ENCODE peak calls at places on chromosomes 16 and 17, in eight cellular contexts. One of them, this sample, is unnamed.

GRCh38 chr16:54928421-54929089 is 2.1 kb upstream of the IRX5 start:
- DNase-seq in psoas muscle: peak; percentile 85
- DNase-seq in fibroblast of lung: no peak
- DNase-seq in transverse colon: no peak
- DNase-seq in hepatocyte: peak; percentile 77
- DNase-seq in astrocyte of the spinal cord: peak; percentile 20
- DNase-seq in CD8-positive, alpha-beta T cell: no peak
- DNase-seq in tibial artery: peak; percentile 69
- DNase-seq in this sample: no peak

GRCh38 chr17:44044092-44044491 is 22.4 kb downstream of the LSM12 start:
- DNase-seq in fibroblast of lung: peak; percentile 51
- DNase-seq in astrocyte of the spinal cord: no peak
- DNase-seq in hepatocyte: no peak
- DNase-seq in psoas muscle: no peak
- DNase-seq in CD8-positive, alpha-beta T cell: no peak
- DNase-seq in tibial artery: no peak
- DNase-seq in transverse colon: no peak
- DNase-seq in this sample: peak; percentile 47

GRCh38 chr17:66727634-66728570 is 107.0 kb upstream of the CACNG5 start:
- DNase-seq in astrocyte of the spinal cord: peak; percentile 52
- DNase-seq in psoas muscle: peak; percentile 72
- DNase-seq in tibial artery: peak; percentile 28
- DNase-seq in hepatocyte: peak; percentile 78
- DNase-seq in fibroblast of lung: peak; percentile 50
- DNase-seq in CD8-positive, alpha-beta T cell: peak; percentile 10
- DNase-seq in transverse colon: peak; percentile 57
- DNase-seq in this sample: peak; percentile 54

GRCh38 chr16:5790512-5790911 is 692.9 kb upstream of the EEF2KMT start:
- DNase-seq in transverse colon: no peak
- DNase-seq in astrocyte of the spinal cord: no peak
- DNase-seq in fibroblast of lung: no peak
- DNase-seq in tibial artery: no peak
- DNase-seq in CD8-positive, alpha-beta T cell: no peak
- DNase-seq in hepatocyte: no peak
- DNase-seq in psoas muscle: no peak
- DNase-seq in this sample: no peak

GRCh38 chr16:58608601-58609136 is 21.0 kb downstream of the CNOT1 start:
- DNase-seq in transverse colon: no peak
- DNase-seq in psoas muscle: no peak
- DNase-seq in CD8-positive, alpha-beta T cell: no peak
- DNase-seq in tibial artery: no peak
- DNase-seq in hepatocyte: no peak
- DNase-seq in fibroblast of lung: no peak
- DNase-seq in astrocyte of the spinal cord: no peak
- DNase-seq in this sample: no peak

GRCh38 chr17:34389343-34389742 is 26.3 kb upstream of the CCL1 start:
- DNase-seq in astrocyte of the spinal cord: no peak
- DNase-seq in transverse colon: peak; percentile 19
- DNase-seq in tibial artery: no peak
- DNase-seq in fibroblast of lung: no peak
- DNase-seq in hepatocyte: no peak
- DNase-seq in psoas muscle: no peak
- DNase-seq in CD8-positive, alpha-beta T cell: no peak
- DNase-seq in this sample: no peak

GRCh38 chr17:42484304-42484703 is 25.6 kb downstream of the ATP6V0A1 start:
- DNase-seq in transverse colon: peak; percentile 41
- DNase-seq in CD8-positive, alpha-beta T cell: peak; percentile 37
- DNase-seq in tibial artery: no peak
- DNase-seq in astrocyte of the spinal cord: no peak
- DNase-seq in fibroblast of lung: no peak
- DNase-seq in hepatocyte: no peak
- DNase-seq in psoas muscle: no peak
- DNase-seq in this sample: no peak

GRCh38 chr16:81483064-81483969 is 38.7 kb downstream of the CMIP start:
- DNase-seq in CD8-positive, alpha-beta T cell: no peak
- DNase-seq in tibial artery: no peak
- DNase-seq in transverse colon: no peak
- DNase-seq in hepatocyte: no peak
- DNase-seq in psoas muscle: peak; percentile 30
- DNase-seq in fibroblast of lung: peak; percentile 66
- DNase-seq in astrocyte of the spinal cord: no peak
- DNase-seq in this sample: no peak

GRCh38 chr17:80855968-80856862 is 135.4 kb upstream of the CHMP6 start:
- DNase-seq in hepatocyte: peak; percentile 73
- DNase-seq in astrocyte of the spinal cord: peak; percentile 97
- DNase-seq in fibroblast of lung: peak; percentile 97
- DNase-seq in CD8-positive, alpha-beta T cell: peak; percentile 58
- DNase-seq in psoas muscle: peak; percentile 91
- DNase-seq in tibial artery: peak; percentile 64
- DNase-seq in transverse colon: peak; percentile 46
- DNase-seq in this sample: peak; percentile 98

GRCh38 chr16:72985148-72985882 is 62.6 kb downstream of the ZFHX3 start:
- DNase-seq in CD8-positive, alpha-beta T cell: no peak
- DNase-seq in fibroblast of lung: peak; percentile 81
- DNase-seq in tibial artery: peak; percentile 90
- DNase-seq in transverse colon: no peak
- DNase-seq in hepatocyte: no peak
- DNase-seq in psoas muscle: peak; percentile 91
- DNase-seq in astrocyte of the spinal cord: peak; percentile 68
- DNase-seq in this sample: no peak

GRCh38 chr17:63693411-63694113 is 6.4 kb downstream of the LIMD2 start:
- DNase-seq in fibroblast of lung: no peak
- DNase-seq in psoas muscle: no peak
- DNase-seq in astrocyte of the spinal cord: no peak
- DNase-seq in hepatocyte: no peak
- DNase-seq in tibial artery: no peak
- DNase-seq in CD8-positive, alpha-beta T cell: no peak
- DNase-seq in transverse colon: no peak
- DNase-seq in this sample: no peak

GRCh38 chr16:11796227-11797165 is 562 bp downstream of the ZC3H7A start:
- DNase-seq in psoas muscle: peak; percentile 79
- DNase-seq in tibial artery: peak; percentile 73
- DNase-seq in CD8-positive, alpha-beta T cell: no peak
- DNase-seq in hepatocyte: peak; percentile 77
- DNase-seq in transverse colon: peak; percentile 68
- DNase-seq in fibroblast of lung: peak; percentile 60
- DNase-seq in astrocyte of the spinal cord: peak; percentile 47
- DNase-seq in this sample: no peak

GRCh38 chr17:49545007-49545660 is 30.5 kb upstream of the NXPH3 start:
- DNase-seq in transverse colon: no peak
- DNase-seq in tibial artery: no peak
- DNase-seq in hepatocyte: no peak
- DNase-seq in CD8-positive, alpha-beta T cell: no peak
- DNase-seq in fibroblast of lung: no peak
- DNase-seq in psoas muscle: no peak
- DNase-seq in astrocyte of the spinal cord: no peak
- DNase-seq in this sample: no peak

GRCh38 chr17:76414334-76415295 is 30.2 kb downstream of the SPHK1 start:
- DNase-seq in psoas muscle: peak; percentile 75
- DNase-seq in hepatocyte: peak; percentile 66
- DNase-seq in CD8-positive, alpha-beta T cell: no peak
- DNase-seq in transverse colon: peak; percentile 20
- DNase-seq in fibroblast of lung: peak; percentile 62
- DNase-seq in tibial artery: peak; percentile 48
- DNase-seq in astrocyte of the spinal cord: peak; percentile 46
- DNase-seq in this sample: no peak

GRCh38 chr16:27245276-27246231 is 23.0 kb downstream of the NSMCE1 start:
- DNase-seq in CD8-positive, alpha-beta T cell: no peak
- DNase-seq in astrocyte of the spinal cord: peak; percentile 81
- DNase-seq in hepatocyte: no peak
- DNase-seq in transverse colon: no peak
- DNase-seq in tibial artery: peak; percentile 71
- DNase-seq in fibroblast of lung: peak; percentile 96
- DNase-seq in psoas muscle: peak; percentile 82
- DNase-seq in this sample: peak; percentile 96

GRCh38 chr17:74206332-74206818 is 2.9 kb downstream of the RPL38 start:
- DNase-seq in transverse colon: no peak
- DNase-seq in tibial artery: no peak
- DNase-seq in fibroblast of lung: no peak
- DNase-seq in hepatocyte: no peak
- DNase-seq in psoas muscle: no peak
- DNase-seq in astrocyte of the spinal cord: no peak
- DNase-seq in CD8-positive, alpha-beta T cell: no peak
- DNase-seq in this sample: no peak

DNA sequence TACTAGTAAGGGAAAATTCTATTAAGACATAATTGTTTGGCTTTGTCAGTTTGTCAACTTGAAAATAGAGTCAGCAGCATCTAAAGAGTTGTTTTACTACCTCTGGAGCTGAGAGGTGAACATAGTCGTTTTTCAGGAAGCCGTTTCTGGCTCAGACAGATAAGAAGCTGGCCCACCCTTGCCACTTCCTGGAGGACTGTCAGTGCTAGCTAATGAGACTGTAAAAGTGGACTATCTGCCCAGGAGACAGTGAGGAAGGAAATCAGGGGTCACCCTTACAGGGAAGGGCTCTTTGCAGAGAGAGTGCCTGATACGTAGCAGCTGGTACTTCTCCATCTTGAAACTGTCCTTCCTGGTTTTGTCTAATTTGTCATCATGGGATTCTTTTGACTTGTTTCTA is 328.7 kb downstream of the WWOX start:
- DNase-seq in astrocyte of the spinal cord: no peak
- DNase-seq in psoas muscle: no peak
- DNase-seq in fibroblast of lung: no peak
- DNase-seq in CD8-positive, alpha-beta T cell: no peak
- DNase-seq in transverse colon: no peak
- DNase-seq in hepatocyte: no peak
- DNase-seq in tibial artery: no peak
- DNase-seq in this sample: no peak
- TF ChIP-seq CTCF in astrocyte of the spinal cord: no peak
- TF ChIP-seq CTCF in psoas muscle: no peak
- TF ChIP-seq CTCF in fibroblast of lung: no peak
- TF ChIP-seq CTCF in CD8-positive, alpha-beta T cell: no peak
- TF ChIP-seq CTCF in transverse colon: no peak
- TF ChIP-seq CTCF in hepatocyte: no peak
- TF ChIP-seq CTCF in tibial artery: no peak
- TF ChIP-seq CTCF in this sample: no peak

DNA sequence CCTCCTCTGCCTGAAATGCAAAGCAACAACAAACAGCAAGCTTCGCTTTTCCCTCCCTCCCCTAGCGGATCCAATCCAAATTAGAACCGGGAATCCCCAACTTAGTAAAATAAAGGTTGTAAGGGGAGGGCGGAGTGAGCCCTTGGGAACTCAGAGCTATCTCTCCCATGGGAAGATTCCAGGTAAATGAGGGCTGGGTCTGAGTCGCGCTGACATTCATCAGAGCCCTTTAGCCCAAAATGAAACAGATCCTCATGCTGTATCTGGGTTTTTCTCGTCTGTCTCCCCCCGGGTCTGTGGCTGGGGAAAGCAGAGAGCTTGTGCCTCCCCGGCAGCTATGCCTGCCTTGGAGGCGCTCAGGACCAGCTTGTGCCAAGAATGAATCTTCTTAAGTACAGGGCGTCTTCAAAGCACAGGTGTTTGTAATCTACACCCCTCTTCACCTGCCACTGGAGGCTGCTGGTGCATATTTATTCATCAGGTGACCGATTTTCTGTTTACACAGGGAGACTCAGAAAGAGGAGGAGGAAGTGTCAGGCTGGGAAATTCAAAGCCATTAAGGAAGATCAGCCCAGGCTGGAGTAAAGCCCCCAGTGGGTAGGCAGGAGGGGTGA is 55.0 kb upstream of the GSE1 start:
- DNase-seq in transverse colon: peak; percentile 81
- DNase-seq in CD8-positive, alpha-beta T cell: no peak
- DNase-seq in tibial artery: no peak
- DNase-seq in hepatocyte: peak; percentile 80
- DNase-seq in fibroblast of lung: no peak
- DNase-seq in psoas muscle: no peak
- DNase-seq in astrocyte of the spinal cord: no peak
- DNase-seq in this sample: peak; percentile 71
- H3K4me3 ChIP-seq in transverse colon: peak overlapping the region; percentile 94
- H3K4me3 ChIP-seq in CD8-positive, alpha-beta T cell: peak overlapping the region; percentile 94
- H3K4me3 ChIP-seq in tibial artery: peak overlapping the region; percentile 90
- H3K4me3 ChIP-seq in hepatocyte: peak overlapping the region; percentile 90
- H3K4me3 ChIP-seq in fibroblast of lung: peak overlapping the region; percentile 81
- H3K4me3 ChIP-seq in psoas muscle: peak overlapping the region; percentile 79
- H3K4me3 ChIP-seq in astrocyte of the spinal cord: peak overlapping the region; percentile 73
- H3K4me3 ChIP-seq in this sample: no peak overlapping the region

GRCh38 chr17:28885951-28886350 is 11.6 kb downstream of the FLOT2 start:
- DNase-seq in tibial artery: no peak
- DNase-seq in astrocyte of the spinal cord: no peak
- DNase-seq in psoas muscle: no peak
- DNase-seq in CD8-positive, alpha-beta T cell: no peak
- DNase-seq in hepatocyte: no peak
- DNase-seq in fibroblast of lung: no peak
- DNase-seq in transverse colon: no peak
- DNase-seq in this sample: no peak
- TF ChIP-seq CTCF in tibial artery: no peak
- TF ChIP-seq CTCF in astrocyte of the spinal cord: no peak
- TF ChIP-seq CTCF in psoas muscle: no peak
- TF ChIP-seq CTCF in CD8-positive, alpha-beta T cell: no peak
- TF ChIP-seq CTCF in hepatocyte: no peak
- TF ChIP-seq CTCF in fibroblast of lung: no peak
- TF ChIP-seq CTCF in transverse colon: no peak
- TF ChIP-seq CTCF in this sample: no peak

GRCh38 chr16:56641166-56641565 is 2.7 kb downstream of the MT1A start:
- DNase-seq in hepatocyte: no peak
- DNase-seq in psoas muscle: no peak
- DNase-seq in astrocyte of the spinal cord: no peak
- DNase-seq in CD8-positive, alpha-beta T cell: no peak
- DNase-seq in fibroblast of lung: no peak
- DNase-seq in transverse colon: no peak
- DNase-seq in tibial artery: no peak
- DNase-seq in this sample: no peak

GRCh38 chr16:56645838-56646237 is 5.8 kb upstream of the MT1B start:
- DNase-seq in hepatocyte: no peak
- DNase-seq in astrocyte of the spinal cord: no peak
- DNase-seq in transverse colon: no peak
- DNase-seq in tibial artery: no peak
- DNase-seq in fibroblast of lung: no peak
- DNase-seq in CD8-positive, alpha-beta T cell: no peak
- DNase-seq in psoas muscle: no peak
- DNase-seq in this sample: no peak

GRCh38 chr16:56643080-56643778 is 4.8 kb downstream of the MT1A start:
- DNase-seq in astrocyte of the spinal cord: no peak
- DNase-seq in tibial artery: peak; percentile 76
- DNase-seq in transverse colon: peak; percentile 89
- DNase-seq in hepatocyte: peak; percentile 79
- DNase-seq in psoas muscle: peak; percentile 83
- DNase-seq in CD8-positive, alpha-beta T cell: peak; percentile 65
- DNase-seq in fibroblast of lung: peak; percentile 38
- DNase-seq in this sample: peak; percentile 64

GRCh38 chr16:56645311-56645710 is 6.4 kb upstream of the MT1B start:
- DNase-seq in astrocyte of the spinal cord: no peak
- DNase-seq in transverse colon: no peak
- DNase-seq in tibial artery: no peak
- DNase-seq in fibroblast of lung: no peak
- DNase-seq in CD8-positive, alpha-beta T cell: no peak
- DNase-seq in psoas muscle: no peak
- DNase-seq in hepatocyte: no peak
- DNase-seq in this sample: peak; percentile 70

DNA sequence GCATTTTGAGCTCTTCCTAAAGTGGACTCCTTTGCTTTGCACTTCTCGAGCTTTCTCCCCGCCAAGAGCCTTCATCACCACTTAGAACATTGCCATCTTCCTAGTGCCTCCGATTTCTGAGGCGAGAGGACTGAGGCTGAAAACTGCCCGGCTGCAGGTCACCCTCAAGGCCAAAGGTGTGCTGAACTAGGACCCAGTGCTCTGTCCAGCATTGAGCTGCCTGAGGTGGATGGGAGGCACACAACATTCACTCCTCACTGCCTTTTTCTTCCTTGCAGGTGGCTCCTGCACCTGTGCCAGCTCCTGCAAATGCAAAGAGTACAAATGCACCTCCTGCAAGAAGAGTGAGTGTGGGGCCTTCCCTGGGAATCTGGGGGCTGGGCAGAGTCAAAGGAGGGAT is 5.4 kb downstream of the MT1A start:
- DNase-seq in astrocyte of the spinal cord: no peak
- DNase-seq in transverse colon: no peak
- DNase-seq in CD8-positive, alpha-beta T cell: no peak
- DNase-seq in hepatocyte: no peak
- DNase-seq in psoas muscle: no peak
- DNase-seq in tibial artery: no peak
- DNase-seq in fibroblast of lung: no peak
- DNase-seq in this sample: no peak
- H3K4me3 ChIP-seq in astrocyte of the spinal cord: no peak overlapping the region
- H3K4me3 ChIP-seq in transverse colon: no peak overlapping the region
- H3K4me3 ChIP-seq in CD8-positive, alpha-beta T cell: peak overlapping the region; percentile 33
- H3K4me3 ChIP-seq in hepatocyte: no peak overlapping the region
- H3K4me3 ChIP-seq in psoas muscle: no peak overlapping the region
- H3K4me3 ChIP-seq in tibial artery: peak overlapping the region; percentile 39
- H3K4me3 ChIP-seq in fibroblast of lung: no peak overlapping the region
- H3K4me3 ChIP-seq in this sample: no peak overlapping the region